ENCODE peak calls at places on chromosomes 3 and 15, in seven cellular contexts. O is globus pallidus; T is M059J; H is stimulated activated effector memory CD8-positive, alpha-beta T cell treated with anti-CD3 and anti-CD28 coated beads, Interleukin-12 subunit alpha, Interleukin-12 subunit beta, amount 100 ng/mL, for 72 hours; I is cardiac muscle cell; R is cerebellum; S is NCI-H1417. Y is an unnamed sample.

GRCh38 chr15:40891810-40892448 is 2.3 kb upstream of the VPS18 start:
- DNase-seq in S (peak; percentile 74), O (no peak), R (peak; percentile 57), I (peak; percentile 63), H (no peak), T (peak; percentile 61), Y (peak; percentile 86)

GRCh38 chr3:44104668-44105321 is 136.9 kb upstream of the TOPAZ1 start:
- DNase-seq in I (peak; percentile 5), O (no peak), T (peak; percentile 88), H (peak; percentile 57), R (no peak), S (no peak), Y (peak; percentile 63)

GRCh38 chr3:33312361-33312760 is 35.1 kb downstream of the FBXL2 start:
- DNase-seq in H (no peak), O (no peak), R (no peak), T (no peak), S (no peak), I (peak; percentile 69), Y (no peak)

GRCh38 chr3:71760140-71760539 is 6.5 kb downstream of the GPR27 start:
- DNase-seq in R (no peak), I (no peak), O (no peak), H (no peak), S (no peak), T (no peak), Y (no peak)

GRCh38 chr15:85316244-85316934 is 64.0 kb upstream of the AKAP13 start:
- DNase-seq in H (peak; percentile 62), O (no peak), S (no peak), I (no peak), R (no peak), T (peak; percentile 90), Y (no peak)

GRCh38 chr3:48662753-48663488 is at the start of gene CELSR3:
- DNase-seq in S (peak; percentile 91), I (peak; percentile 96), T (peak; percentile 87), O (peak; percentile 80), H (peak; percentile 71), R (peak; percentile 90), Y (peak; percentile 88)

GRCh38 chr15:66703540-66703941 is 1.5 kb downstream of the SMAD6 start:
- DNase-seq in S (peak; percentile 64), I (peak; percentile 48), R (no peak), H (peak; percentile 58), O (no peak), T (peak; percentile 38), Y (peak; percentile 64)

GRCh38 chr3:131702156-131702555 is 199.4 kb upstream of the MRPL3 start:
- DNase-seq in I (no peak), R (no peak), S (no peak), T (no peak), O (no peak), H (no peak), Y (no peak)

GRCh38 chr15:99401971-99402732 is 150.9 kb downstream of the LRRC28 start:
- DNase-seq in T (no peak), O (no peak), H (no peak), I (peak; percentile 21), R (no peak), S (no peak), Y (no peak)

GRCh38 chr3:78941587-78941986 is 826.2 kb downstream of the ROBO1 start:
- DNase-seq in S (no peak), H (no peak), I (peak; percentile 69), R (no peak), O (no peak), T (peak; percentile 62), Y (peak; percentile 44)

GRCh38 chr15:79314186-79314585 is 3.3 kb downstream of the TMED3 start:
- DNase-seq in S (no peak), R (no peak), T (no peak), H (no peak), I (no peak), O (no peak), Y (no peak)

GRCh38 chr3:119930286-119930685 is 148.4 kb downstream of the NR1I2 start:
- DNase-seq in I (no peak), T (no peak), H (no peak), S (no peak), R (no peak), O (no peak), Y (no peak)

GRCh38 chr3:13282986-13283876 is 136.9 kb downstream of the NUP210 start:
- DNase-seq in T (no peak), H (no peak), O (no peak), I (no peak), S (peak; percentile 44), R (peak; percentile 55), Y (peak; percentile 54)

GRCh38 chr15:59247364-59247763 is 40.7 kb downstream of the LDHAL6B start:
- DNase-seq in I (peak; percentile 87), H (peak; percentile 57), R (no peak), S (peak; percentile 79), O (peak; percentile 72), T (peak; percentile 74), Y (peak; percentile 80)

GRCh38 chr3:101963902-101964362 is 114.6 kb downstream of the NFKBIZ start:
- DNase-seq in T (peak; percentile 82), H (no peak), I (peak; percentile 64), R (no peak), O (no peak), S (no peak), Y (no peak)

GRCh38 chr15:90002428-90002844 is 1.3 kb downstream of the ZNF710 start:
- DNase-seq in I (peak; percentile 49), S (peak; percentile 76), H (peak; percentile 69), T (peak; percentile 22), R (no peak), O (no peak), Y (peak; percentile 51)

GRCh38 chr15:83163032-83163431 is 44.6 kb downstream of the HDGFL3 start:
- DNase-seq in R (no peak), O (no peak), I (no peak), H (no peak), S (no peak), T (no peak), Y (no peak)

GRCh38 chr15:82044373-82045178 is 1.2 kb downstream of the MEX3B start:
- DNase-seq in H (peak; percentile 59), S (peak; percentile 91), R (peak; percentile 27), T (peak; percentile 31), O (peak; percentile 28), I (peak; percentile 68), Y (peak; percentile 74)

GRCh38 chr3:130341882-130342281 is 3.6 kb upstream of the COL6A5 start:
- DNase-seq in R (no peak), O (no peak), S (no peak), I (no peak), T (no peak), H (no peak), Y (no peak)

GRCh38 chr15:46177219-46177618 is 542.4 kb downstream of the SQOR start:
- DNase-seq in R (no peak), I (no peak), O (no peak), T (no peak), S (no peak), H (no peak), Y (no peak)

GRCh38 chr3:87167634-87168456 is 59.3 kb upstream of the CHMP2B start:
- DNase-seq in R (peak; percentile 7), T (peak; percentile 52), S (peak; percentile 83), I (peak; percentile 72), H (no peak), O (peak; percentile 70), Y (peak; percentile 51)

GRCh38 chr15:85955501-85956391 is 123.9 kb upstream of the AGBL1 start:
- DNase-seq in H (no peak), S (no peak), T (peak; percentile 9), I (no peak), R (no peak), O (no peak), Y (no peak)

GRCh38 chr15:63402498-63403253 is 21.0 kb upstream of the CA12 start:
- DNase-seq in O (peak; percentile 37), T (peak; percentile 62), R (peak; percentile 50), H (no peak), I (peak; percentile 63), S (peak; percentile 62), Y (peak; percentile 57)